ENCODE peak calls at places on chromosome 11, in seven cellular contexts. S is heart left ventricle, K is H7, H is BJ, U is Peyer's patch, T is neuronal stem cell, Y is psoas muscle. E is an unnamed sample. For H3K36me3, the result is how much of the 10 kb centered on the place peaks cover.

GRCh38 chr11:18245396-18245795 is 3.1 kb downstream of the SAA2 start:
- DNase-seq in Y (no peak), S (no peak), H (no peak), K (no peak), T (no peak), U (no peak), E (no peak)

GRCh38 chr11:61334434-61335354 is 1.7 kb downstream of the TKFC start:
- DNase-seq in K (no peak), H (no peak), Y (no peak), T (no peak), U (peak), S (no peak), E (no peak)

GRCh38 chr11:61347916-61348461 is 13.7 kb downstream of the CYB561A3 start:
- DNase-seq in S (peak), Y (no peak), K (no peak), U (no peak), H (no peak), T (no peak), E (no peak)

GRCh38 chr11:74636633-74637184 is 44.3 kb downstream of the POLD3 start:
- DNase-seq in T (no peak), U (no peak), Y (no peak), K (no peak), S (no peak), H (peak), E (no peak)

GRCh38 chr11:70587095-70587389 is 188.7 kb downstream of the CTTN start:
- DNase-seq in T (no peak), S (no peak), K (no peak), Y (no peak), U (no peak), H (no peak), E (no peak)

GRCh38 chr11:102831709-102832492 is 11.5 kb downstream of the MMP3 start:
- DNase-seq in Y (no peak), T (no peak), K (no peak), S (no peak), H (no peak), U (peak), E (no peak)

GRCh38 chr11:44309483-44310197 is at the start of gene ALX4:
- DNase-seq in K (peak), T (no peak), U (no peak), S (peak), Y (no peak), H (peak), E (peak)

GRCh38 chr11:71446942-71447688 is 1.1 kb downstream of the DHCR7 start:
- DNase-seq in U (peak), H (no peak), Y (no peak), K (no peak), T (no peak), S (no peak), E (no peak)

GRCh38 chr11:65549088-65549487 is 9.1 kb downstream of the LTBP3 start:
- DNase-seq in H (no peak), S (no peak), T (no peak), Y (no peak), K (no peak), U (no peak), E (no peak)

GRCh38 chr11:67027483-67027930 is 4.6 kb downstream of the SYT12 start:
- DNase-seq in U (peak), T (no peak), K (no peak), H (no peak), Y (no peak), S (no peak), E (no peak)
- H3K4me3 ChIP-seq in U (no peak), T (no peak), K (no peak), H (no peak), Y (no peak), S (no peak), E (no peak)

GRCh38 chr11:2390091-2390870 is 10.3 kb upstream of the TSSC4 start:
- DNase-seq in Y (peak), H (no peak), U (no peak), S (no peak), T (no peak), K (no peak), E (no peak)

GRCh38 chr11:2392241-2392959 is 8.2 kb upstream of the TSSC4 start:
- DNase-seq in S (no peak), T (no peak), Y (no peak), K (no peak), H (no peak), U (no peak), E (no peak)

GRCh38 chr11:2393111-2393868 is 7.3 kb upstream of the TSSC4 start:
- DNase-seq in T (no peak), H (no peak), S (no peak), Y (no peak), U (peak), K (no peak), E (no peak)

GRCh38 chr11:2390871-2391662 is 9.5 kb upstream of the TSSC4 start:
- DNase-seq in U (no peak), H (no peak), S (peak), T (no peak), Y (no peak), K (peak), E (no peak)

GRCh38 chr11:2391663-2391975 is 8.9 kb upstream of the TSSC4 start:
- DNase-seq in U (no peak), T (no peak), Y (no peak), H (no peak), S (no peak), K (no peak), E (no peak)
- H3K36me3 ChIP-seq in U (under half), T (under half), Y (under half), H (under half), S (half or more), K (under half), E (under half)

DNA sequence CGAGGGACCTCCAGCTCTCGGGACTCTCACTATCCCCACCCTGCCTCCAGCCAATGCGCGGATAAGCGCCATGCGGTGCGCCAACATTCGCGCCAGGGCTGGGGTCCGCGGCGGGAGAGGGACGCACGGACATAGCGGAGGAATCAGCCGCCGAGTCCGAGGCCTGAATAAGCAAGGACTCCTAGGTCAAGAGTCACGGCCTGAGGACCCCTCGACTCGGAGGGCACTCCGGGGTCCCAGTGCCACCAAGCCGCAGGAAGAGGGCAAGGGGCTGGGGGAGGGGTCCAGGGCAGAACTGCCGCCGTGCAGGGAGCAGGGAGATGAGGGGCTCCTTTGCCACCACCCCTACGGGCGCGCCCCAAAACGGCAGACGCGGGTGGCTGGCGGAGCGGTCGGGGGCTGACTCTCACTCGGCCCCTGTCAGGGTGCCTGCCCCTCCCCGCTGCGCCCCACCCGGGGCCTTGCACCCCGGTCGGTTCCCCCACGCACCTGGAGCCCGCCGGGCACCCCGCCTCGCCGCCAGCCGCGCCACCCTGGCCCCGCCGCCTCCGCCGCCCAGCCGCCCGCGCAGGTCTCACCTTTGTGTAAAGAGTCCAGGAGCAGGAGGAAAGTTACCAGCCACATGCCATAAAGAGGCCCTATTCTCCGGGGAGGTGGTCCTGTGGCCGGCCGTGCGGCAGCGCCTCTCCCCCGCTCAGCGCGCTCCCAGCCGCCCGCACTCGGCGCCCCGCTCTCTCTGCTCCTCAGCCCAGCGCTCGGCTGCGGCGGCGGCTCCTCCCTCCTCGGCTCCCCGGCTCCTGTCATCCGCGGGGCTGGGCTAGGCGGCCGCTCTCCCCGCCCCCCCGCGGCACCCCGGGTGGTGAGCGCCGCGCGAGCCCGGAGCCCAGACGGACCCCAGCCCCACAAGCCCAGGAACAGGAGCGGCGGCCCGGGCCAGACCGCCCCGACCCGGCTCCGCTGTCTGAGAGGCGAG is at the start of gene DSCAML1:
- DNase-seq in S (peak), K (peak), H (no peak), Y (no peak), T (no peak), U (no peak), E (no peak)
- H3K4me3 ChIP-seq in S (peak), K (peak), H (no peak), Y (peak), T (peak), U (peak), E (no peak)

GRCh38 chr11:62860835-62861563 is 19.7 kb upstream of the SLC3A2 start:
- DNase-seq in U (no peak), T (no peak), Y (no peak), S (no peak), K (no peak), H (no peak), E (no peak)

DNA sequence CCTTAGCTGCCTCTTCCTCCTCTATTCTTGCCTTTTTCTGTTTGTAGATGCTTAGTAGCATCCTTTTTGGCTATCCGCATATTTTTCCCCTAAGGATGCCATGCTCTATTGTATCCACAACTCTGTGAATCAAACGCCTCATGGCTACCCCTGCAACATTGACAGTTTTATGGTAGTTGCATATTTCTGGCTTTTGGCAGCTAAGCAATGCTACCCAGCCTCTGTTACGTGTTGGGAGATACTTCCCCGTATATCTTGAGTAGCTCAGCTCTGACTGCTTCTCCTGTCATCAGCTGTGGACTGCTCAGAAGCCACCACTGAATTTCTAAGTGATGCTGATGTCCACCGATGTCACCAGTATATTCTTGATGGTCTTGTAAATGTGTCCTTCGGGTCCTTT is 15.1 kb upstream of the SLC3A2 start:
- DNase-seq in H (no peak), Y (no peak), K (no peak), S (no peak), T (no peak), U (no peak), E (no peak)
- H3K36me3 ChIP-seq in H (under half), Y (under half), K (under half), S (under half), T (under half), U (under half), E (half or more)

GRCh38 chr11:563812-564578 is 3.2 kb downstream of the RASSF7 start:
- DNase-seq in H (no peak), Y (no peak), U (no peak), S (no peak), K (no peak), T (no peak), E (no peak)

GRCh38 chr11:567629-568258 is 7.0 kb downstream of the RASSF7 start:
- DNase-seq in K (peak), H (no peak), Y (no peak), T (no peak), U (no peak), S (no peak), E (no peak)

GRCh38 chr11:567036-567628 is 6.4 kb downstream of the RASSF7 start:
- DNase-seq in S (no peak), U (no peak), T (no peak), K (no peak), H (no peak), Y (no peak), E (no peak)

GRCh38 chr11:568306-569259 is 7.7 kb upstream of the PHRF1 start:
- DNase-seq in U (peak), K (peak), H (peak), S (peak), T (peak), Y (peak), E (peak)

GRCh38 chr11:565921-566509 is 5.2 kb downstream of the RASSF7 start:
- DNase-seq in T (no peak), H (no peak), Y (no peak), U (no peak), K (no peak), S (no peak), E (no peak)
- H3K4me3 ChIP-seq in T (no peak), H (no peak), Y (no peak), U (no peak), K (no peak), S (no peak), E (no peak)

GRCh38 chr11:45872513-45873356 is 12.7 kb upstream of the MAPK8IP1 start:
- DNase-seq in H (peak), K (peak), S (peak), Y (peak), T (peak), U (peak), E (peak)

GRCh38 chr11:45869551-45869950 is 15.9 kb upstream of the MAPK8IP1 start:
- DNase-seq in H (no peak), Y (no peak), S (peak), T (no peak), K (no peak), U (no peak), E (no peak)

GRCh38 chr11:45871638-45872037 is 13.8 kb upstream of the MAPK8IP1 start:
- DNase-seq in K (no peak), S (no peak), Y (no peak), H (no peak), U (no peak), T (no peak), E (no peak)

GRCh38 chr11:45876401-45876800 is 9.1 kb upstream of the MAPK8IP1 start:
- DNase-seq in K (peak), U (no peak), H (no peak), S (no peak), Y (no peak), T (no peak), E (peak)

DNA sequence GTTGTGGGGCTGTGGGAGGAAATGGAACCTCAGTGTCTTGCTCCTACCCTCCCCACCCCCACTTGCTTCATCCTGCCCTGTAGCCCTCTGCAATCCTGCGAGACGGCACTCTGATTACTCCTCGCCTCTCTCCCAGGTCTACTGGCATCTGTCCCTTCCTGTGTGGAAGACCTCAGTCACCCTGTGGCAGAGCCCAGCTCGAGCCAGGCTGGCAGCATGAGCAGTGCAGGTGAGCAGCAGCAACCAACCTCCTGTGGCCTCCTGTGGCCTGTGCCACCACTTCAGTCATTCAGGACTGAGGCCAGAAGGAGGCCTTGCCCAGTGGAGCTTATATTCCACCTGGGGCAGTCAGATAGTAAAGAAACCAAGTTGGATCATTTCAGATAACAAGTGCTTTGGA is 14.7 kb upstream of the MAPK8IP1 start:
- DNase-seq in K (no peak), Y (no peak), S (peak), H (no peak), U (no peak), T (no peak), E (no peak)
- H3K36me3 ChIP-seq in K (under half), Y (under half), S (half or more), H (under half), U (half or more), T (under half), E (under half)